ENCODE peak calls at places on chromosomes 4 and X, in five cellular contexts. H is tibial artery, R is pancreas, J is hepatocyte, B is GM23248. C is an unnamed sample.

GRCh38 chr4:1033840-1034551 is 22.6 kb downstream of the FGFRL1 start:
- DNase-seq in J (no peak), B (peak), R (no peak), H (peak), C (no peak)

GRCh38 chrX:68692651-68693050 is 45.2 kb downstream of the STARD8 start:
- DNase-seq in J (no peak), H (no peak), R (no peak), B (peak), C (no peak)

GRCh38 chr4:6272863-6273660 is 3.4 kb downstream of the WFS1 start:
- DNase-seq in H (no peak), J (peak), R (no peak), B (peak), C (no peak)

GRCh38 chr4:89496851-89497250 is 189.3 kb upstream of the GPRIN3 start:
- DNase-seq in R (no peak), B (peak), J (no peak), H (no peak), C (no peak)

GRCh38 chr4:38889143-38889542 is 21.5 kb downstream of the FAM114A1 start:
- DNase-seq in J (peak), H (no peak), B (peak), R (no peak), C (no peak)

GRCh38 chrX:129998006-129998405 is 15.6 kb downstream of the BCORL1 start:
- DNase-seq in B (no peak), J (no peak), H (no peak), R (no peak), C (no peak)

GRCh38 chr4:17867259-17867658 is 56.5 kb downstream of the NCAPG start:
- DNase-seq in H (no peak), B (no peak), J (no peak), R (no peak), C (no peak)

GRCh38 chr4:48931459-48931858 is 24.9 kb upstream of the OCIAD2 start:
- DNase-seq in B (peak), H (no peak), R (no peak), J (no peak), C (no peak)

GRCh38 chr4:76550966-76551780 is 116.1 kb downstream of the SHROOM3 start:
- DNase-seq in H (no peak), R (no peak), J (no peak), B (no peak), C (no peak)

GRCh38 chrX:15815779-15816452 is 25.6 kb downstream of the ZRSR2 start:
- DNase-seq in H (no peak), J (peak), B (peak), R (no peak), C (no peak)

GRCh38 chr4:166924456-166924855 is 309.8 kb downstream of the SPOCK3 start:
- DNase-seq in R (no peak), H (no peak), J (no peak), B (no peak), C (no peak)

GRCh38 chrX:132353430-132353829 is 134.2 kb upstream of the RAP2C start:
- DNase-seq in B (no peak), R (no peak), H (no peak), J (no peak), C (no peak)

GRCh38 chrX:140756948-140757347 is 47.4 kb downstream of the LINC00632 start:
- DNase-seq in B (no peak), J (no peak), H (no peak), R (peak), C (no peak)

GRCh38 chr4:98937977-98938376 is 9.0 kb upstream of the EIF4E start:
- DNase-seq in R (no peak), J (no peak), H (no peak), B (peak), C (no peak)

GRCh38 chr4:141375855-141376254 is 155.2 kb downstream of the ZNF330 start:
- DNase-seq in B (peak), J (peak), H (no peak), R (no peak), C (no peak)

GRCh38 chr4:138216272-138216867 is 25.8 kb downstream of the SLC7A11 start:
- DNase-seq in R (no peak), B (no peak), H (no peak), J (no peak), C (no peak)

GRCh38 chr4:3296651-3297050 is 3.8 kb downstream of the RGS12 start:
- DNase-seq in R (no peak), B (no peak), H (no peak), J (no peak), C (peak)

GRCh38 chr4:113760094-113760851 is 1.3 kb downstream of the CAMK2D start:
- DNase-seq in J (peak), H (peak), B (peak), R (peak), C (peak)

GRCh38 chr4:929970-930625 is 2.0 kb downstream of the GAK start:
- DNase-seq in B (peak), R (peak), H (peak), J (no peak), C (no peak)

GRCh38 chr4:27001398-27002164 is 140.9 kb downstream of the STIM2 start:
- DNase-seq in J (no peak), B (no peak), R (no peak), H (no peak), C (no peak)

GRCh38 chrX:154378059-154378798 is 866 bp upstream of the EMD start:
- DNase-seq in J (peak), B (peak), R (peak), H (peak), C (no peak)

GRCh38 chr4:77184961-77185360 is 28.0 kb downstream of the CCNG2 start:
- DNase-seq in R (no peak), H (no peak), J (no peak), B (no peak), C (no peak)

GRCh38 chr4:100984901-100985300 is 362.4 kb downstream of the PPP3CA start:
- DNase-seq in H (no peak), B (peak), J (no peak), R (no peak), C (no peak)

GRCh38 chrX:155745792-155746191 is 133.0 kb upstream of the TMLHE start:
- DNase-seq in R (no peak), H (no peak), B (peak), J (peak), C (no peak)

GRCh38 chr4:185534850-185535761 is at the start of gene PDLIM3:
- DNase-seq in H (peak), J (peak), B (peak), R (peak), C (peak)

GRCh38 chr4:78288327-78288726 is 231.2 kb downstream of the FRAS1 start:
- DNase-seq in R (no peak), H (no peak), B (peak), J (no peak), C (no peak)

GRCh38 chr4:2482192-2482591 is 13.3 kb downstream of the RNF4 start:
- DNase-seq in J (no peak), H (no peak), R (no peak), B (no peak), C (no peak)

GRCh38 chr4:180665994-180666818 is 1577.0 kb upstream of the TENM3 start:
- DNase-seq in B (peak), J (peak), H (no peak), R (no peak), C (no peak)

GRCh38 chrX:68177542-68177941 is 255.8 kb downstream of the OPHN1 start:
- DNase-seq in R (no peak), H (no peak), B (peak), J (no peak), C (no peak)

GRCh38 chrX:48918644-48919340 is at the start of gene PIM2:
- DNase-seq in H (peak), B (peak), J (peak), R (peak), C (peak)

GRCh38 chrX:48918303-48918643 is 551 bp downstream of the PIM2 start:
- DNase-seq in R (no peak), H (no peak), B (no peak), J (no peak), C (no peak)

GRCh38 chrX:48919360-48919821 is 567 bp upstream of the PIM2 start:
- DNase-seq in B (peak), R (no peak), J (no peak), H (no peak), C (no peak)

GRCh38 chrX:48914593-48915493 is 3.4 kb upstream of the SLC35A2 start:
- DNase-seq in B (no peak), R (no peak), J (no peak), H (no peak), C (no peak)

GRCh38 chrX:48917139-48917980 is 1.5 kb downstream of the PIM2 start:
- DNase-seq in J (peak), B (peak), R (peak), H (peak), C (peak)
- H3K27ac ChIP-seq in J (peak), B (peak), R (no peak), H (peak), C (peak)

GRCh38 chrX:151985955-151986354 is 11.5 kb upstream of the GABRE start:
- DNase-seq in R (no peak), J (peak), H (peak), B (peak), C (no peak)

GRCh38 chrX:151985531-151985930 is 11.1 kb upstream of the GABRE start:
- DNase-seq in H (no peak), R (no peak), B (no peak), J (no peak), C (no peak)

GRCh38 chrX:151984891-151985290 is 10.4 kb upstream of the GABRE start:
- DNase-seq in B (peak), J (no peak), R (no peak), H (no peak), C (no peak)

GRCh38 chrX:151983186-151983585 is 8.7 kb upstream of the GABRE start:
- DNase-seq in R (no peak), J (no peak), B (peak), H (no peak), C (no peak)

GRCh38 chrX:151984328-151984727 is 9.9 kb upstream of the GABRE start:
- DNase-seq in H (no peak), R (no peak), B (peak), J (no peak), C (no peak)
- H3K27ac ChIP-seq in H (no peak), R (no peak), B (peak), J (no peak), C (no peak)

DNA sequence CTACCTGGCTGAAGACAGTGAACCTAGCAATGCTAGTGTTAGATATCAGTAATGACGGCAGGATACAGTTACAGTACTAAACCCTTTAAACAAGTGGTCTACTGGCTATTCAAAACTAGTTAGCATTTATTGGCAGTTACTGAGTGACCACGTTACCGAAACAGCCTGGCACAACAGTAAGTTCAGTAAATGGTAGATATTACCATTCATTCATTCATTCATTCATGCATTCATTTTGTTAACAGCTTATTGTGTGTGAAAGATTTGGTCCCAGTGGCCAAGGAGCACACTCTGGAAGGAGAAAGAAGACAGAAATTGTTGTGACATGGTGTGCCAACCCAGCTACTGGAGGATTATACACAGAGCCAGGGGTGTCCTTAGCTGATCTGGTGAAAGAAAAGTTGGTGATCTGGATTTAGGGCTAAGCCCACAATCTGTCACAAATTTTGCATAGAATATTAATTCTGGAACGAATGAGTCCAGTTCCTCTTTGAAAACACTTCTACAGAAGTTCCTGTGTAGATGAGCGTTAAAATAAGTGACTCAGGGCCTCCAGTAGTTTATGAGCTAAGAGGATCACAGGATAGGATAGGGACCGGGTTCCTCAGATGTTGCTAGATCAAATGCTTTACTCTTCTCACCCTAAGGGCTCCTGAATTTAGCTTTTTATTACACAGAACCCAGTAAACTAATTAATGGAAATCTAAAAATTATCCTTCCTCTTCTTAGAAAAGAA is 179.1 kb downstream of the CBR4 start:
- DNase-seq in J (no peak), R (no peak), B (peak), H (no peak), C (no peak)
- H3K27ac ChIP-seq in J (peak), R (no peak), B (no peak), H (peak), C (peak)

DNA sequence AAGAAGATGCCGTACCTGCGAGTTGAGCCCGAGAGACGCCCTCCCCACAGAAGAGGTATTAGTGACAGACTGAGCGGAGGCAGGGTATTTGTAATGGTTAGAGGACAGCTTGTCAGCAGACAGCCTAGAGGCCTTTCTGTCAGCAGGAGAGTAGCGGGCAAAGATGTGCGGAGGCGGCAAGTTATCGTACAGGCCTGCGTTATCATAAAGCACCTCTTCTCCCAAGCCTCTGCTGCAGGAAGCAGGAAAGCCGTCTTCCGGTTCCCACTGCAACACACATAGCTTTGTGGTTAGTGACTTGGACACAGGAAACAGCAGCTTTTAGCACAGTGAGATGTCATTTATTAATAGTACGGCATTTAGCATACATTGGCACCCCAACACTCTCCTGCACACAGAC is 158.3 kb downstream of the AFAP1 start:
- DNase-seq in J (no peak), H (peak), B (peak), R (no peak), C (no peak)
- H3K27ac ChIP-seq in J (no peak), H (peak), B (peak), R (no peak), C (no peak)

GRCh38 chr4:148061795-148062194 is 329.9 kb downstream of the ARHGAP10 start:
- DNase-seq in H (no peak), B (no peak), R (no peak), J (no peak), C (no peak)

GRCh38 chr4:148058160-148058859 is 326.4 kb downstream of the ARHGAP10 start:
- DNase-seq in J (no peak), B (no peak), H (no peak), R (no peak), C (no peak)

GRCh38 chr4:148061139-148061476 is 329.2 kb downstream of the ARHGAP10 start:
- DNase-seq in R (no peak), B (no peak), H (no peak), J (no peak), C (no peak)

GRCh38 chr4:148060264-148061138 is 328.6 kb downstream of the ARHGAP10 start:
- DNase-seq in R (no peak), J (no peak), H (no peak), B (no peak), C (no peak)

GRCh38 chr4:148059617-148060180 is 327.8 kb downstream of the ARHGAP10 start:
- DNase-seq in J (no peak), H (no peak), R (no peak), B (no peak), C (no peak)
- H3K27ac ChIP-seq in J (no peak), H (no peak), R (no peak), B (no peak), C (no peak)

GRCh38 chrX:108267561-108267960 is 170.7 kb downstream of the COL4A6 start:
- DNase-seq in R (no peak), J (no peak), B (no peak), H (no peak), C (no peak)

GRCh38 chrX:108270280-108270679 is 167.9 kb downstream of the COL4A6 start:
- DNase-seq in B (no peak), J (no peak), H (no peak), R (no peak), C (no peak)

GRCh38 chrX:108270739-108271396 is 167.4 kb downstream of the COL4A6 start:
- DNase-seq in B (peak), H (no peak), J (peak), R (no peak), C (no peak)

GRCh38 chrX:108268434-108269080 is 169.7 kb downstream of the COL4A6 start:
- DNase-seq in B (peak), R (no peak), J (no peak), H (no peak), C (no peak)

DNA sequence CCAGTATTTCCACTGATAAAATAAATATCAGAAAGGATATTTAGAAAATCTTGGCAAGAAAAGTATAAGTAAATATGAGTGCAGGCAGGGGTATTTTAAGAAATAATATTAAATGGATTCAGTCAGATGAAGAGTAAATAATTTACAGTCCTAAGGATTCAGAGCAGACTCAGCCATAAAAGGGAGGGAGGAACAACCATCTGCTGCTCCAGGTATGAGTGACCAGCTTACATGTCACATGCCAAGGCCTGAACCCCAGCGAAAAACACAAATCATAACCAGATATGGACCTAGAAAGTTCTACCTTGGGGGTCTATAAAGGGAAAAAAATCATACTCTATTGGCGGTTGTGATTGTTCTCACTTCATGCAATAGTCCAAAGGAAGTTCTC is 166.8 kb downstream of the COL4A6 start:
- DNase-seq in B (no peak), H (no peak), J (no peak), R (no peak), C (no peak)
- H3K27ac ChIP-seq in B (no peak), H (no peak), J (peak), R (no peak), C (no peak)